ENCODE peak calls at places on chromosomes 12 and 14, in four cellular contexts. J is NCI-H1105 treated with DMSO at 0.1 percent for 48 hours, G is GM06990, I is RCC 7860. M is an unnamed sample.

GRCh38 chr12:94507455-94507854 is 47.8 kb upstream of the CEP83 start:
- DNase-seq in J (no peak), G (no peak), I (no peak), M (no peak)

GRCh38 chr14:81565441-81566290 is 32.0 kb upstream of the SEL1L start:
- DNase-seq in J (peak), G (no peak), I (no peak), M (no peak)

GRCh38 chr14:73787760-73788508 is 63.7 kb upstream of the PTGR2 start:
- DNase-seq in J (no peak), G (no peak), I (peak), M (no peak)

GRCh38 chr14:82872494-82872893 is 1338.8 kb upstream of the SEL1L start:
- DNase-seq in J (no peak), G (no peak), I (no peak), M (no peak)

GRCh38 chr12:113092478-113093408 is 36.2 kb downstream of the DTX1 start:
- DNase-seq in J (no peak), G (no peak), I (no peak), M (no peak)

GRCh38 chr12:64039285-64039871 is 182.7 kb downstream of the KICS2 start:
- DNase-seq in J (peak), G (no peak), I (no peak), M (no peak)

GRCh38 chr12:104317538-104318210 is 14.1 kb downstream of the EID3 start:
- DNase-seq in J (no peak), G (no peak), I (no peak), M (no peak)

GRCh38 chr14:104201496-104201895 is 63.1 kb downstream of the KIF26A start:
- DNase-seq in J (no peak), G (no peak), I (no peak), M (no peak)

GRCh38 chr14:93112891-93113677 is 2.6 kb downstream of the ITPK1 start:
- DNase-seq in J (peak), G (peak), I (peak), M (peak)

GRCh38 chr14:69319911-69320310 is 60.0 kb downstream of the GALNT16 start:
- DNase-seq in J (no peak), G (no peak), I (no peak), M (no peak)

GRCh38 chr12:60070541-60070940 is 474.7 kb downstream of the SLC16A7 start:
- DNase-seq in J (no peak), G (no peak), I (no peak), M (no peak)

GRCh38 chr12:57813111-57813970 is 5.2 kb downstream of the AVIL start:
- DNase-seq in J (no peak), G (no peak), I (no peak), M (no peak)

GRCh38 chr14:26963696-26964095 is 365.9 kb upstream of the NOVA1 start:
- DNase-seq in J (no peak), G (no peak), I (no peak), M (no peak)

GRCh38 chr12:32918890-32919791 is 22.6 kb upstream of the PKP2 start:
- DNase-seq in J (peak), G (no peak), I (no peak), M (no peak)

GRCh38 chr12:3492868-3493224 is 1.8 kb downstream of the PRMT8 start:
- DNase-seq in J (no peak), G (no peak), I (no peak), M (no peak)

GRCh38 chr14:95318870-95319311 is 817 bp downstream of the CLMN start:
- DNase-seq in J (peak), G (no peak), I (no peak), M (no peak)

GRCh38 chr12:71846322-71846940 is 6.9 kb downstream of the TBC1D15 start:
- DNase-seq in J (peak), G (no peak), I (no peak), M (no peak)

GRCh38 chr12:54958048-54958658 is 26.4 kb downstream of the TESPA1 start:
- DNase-seq in J (peak), G (no peak), I (peak), M (no peak)

GRCh38 chr14:38593477-38593876 is 337.6 kb upstream of the CLEC14A start:
- DNase-seq in J (no peak), G (no peak), I (no peak), M (no peak)

GRCh38 chr12:32240833-32241232 is 134.2 kb downstream of the BICD1 start:
- DNase-seq in J (no peak), G (no peak), I (peak), M (no peak)

GRCh38 chr14:51002406-51002984 is 58.2 kb upstream of the PYGL start:
- DNase-seq in J (peak), G (no peak), I (no peak), M (no peak)

GRCh38 chr12:46965880-46966279 is 113.5 kb upstream of the PCED1B start:
- DNase-seq in J (no peak), G (no peak), I (no peak), M (no peak)

GRCh38 chr12:94997061-94997460 is 6.4 kb downstream of the NDUFA12 start:
- DNase-seq in J (no peak), G (no peak), I (no peak), M (no peak)

GRCh38 chr14:92495041-92495440 is 18.5 kb upstream of the RIN3 start:
- DNase-seq in J (no peak), G (no peak), I (no peak), M (no peak)

GRCh38 chr12:6958609-6959375 is 7.6 kb downstream of the PTPN6 start:
- DNase-seq in J (no peak), G (peak), I (no peak), M (no peak)

GRCh38 chr12:122813310-122813713 is 21.9 kb upstream of the HIP1R start:
- DNase-seq in J (no peak), G (peak), I (no peak), M (no peak)

GRCh38 chr14:55807059-55807499 is 227.1 kb downstream of the KTN1 start:
- DNase-seq in J (peak), G (peak), I (peak), M (peak)

GRCh38 chr14:86423212-86423611 is 893.3 kb downstream of the FLRT2 start:
- DNase-seq in J (no peak), G (no peak), I (no peak), M (no peak)

GRCh38 chr12:18926188-18926587 is 188.3 kb downstream of the CAPZA3 start:
- DNase-seq in J (no peak), G (no peak), I (no peak), M (no peak)

GRCh38 chr14:88326352-88327103 is 3.5 kb upstream of the KCNK10 start:
- DNase-seq in J (peak), G (no peak), I (no peak), M (no peak)

GRCh38 chr12:117494833-117495714 is 133.6 kb upstream of the NOS1 start:
- DNase-seq in J (peak), G (no peak), I (no peak), M (no peak)

GRCh38 chr12:71160585-71160984 is 2.8 kb upstream of the TSPAN8 start:
- DNase-seq in J (no peak), G (no peak), I (no peak), M (no peak)

GRCh38 chr14:36301159-36301558 is 19.3 kb downstream of the MBIP start:
- DNase-seq in J (no peak), G (no peak), I (no peak), M (no peak)

GRCh38 chr14:97280526-97280925 is 483.3 kb downstream of the VRK1 start:
- DNase-seq in J (no peak), G (no peak), I (peak), M (peak)